ENCODE peak calls at places on chromosomes 5 and 9, in five cellular contexts. S, M, G, O and J are unnamed samples. For H3K4me1, the result is how much of the 10 kb centered on the place peaks cover.

GRCh38 chr5:100444961-100445360 is 90.2 kb upstream of the FAM174A start:
- DNase-seq in G (no peak), O (peak), M (no peak), S (no peak), J (no peak)

GRCh38 chr9:14238518-14238917 is 75.4 kb downstream of the NFIB start:
- DNase-seq in O (peak), G (peak), M (no peak), S (no peak), J (peak)

GRCh38 chr9:124008307-124008854 is 3.2 kb upstream of the LHX2 start:
- DNase-seq in M (no peak), G (peak), O (no peak), S (no peak), J (no peak)

GRCh38 chr5:125453011-125453410 is 706.6 kb upstream of the ZNF608 start:
- DNase-seq in S (no peak), M (no peak), G (no peak), O (no peak), J (no peak)

GRCh38 chr5:33612386-33612785 is 171.6 kb downstream of the TARS1 start:
- DNase-seq in O (peak), S (no peak), G (no peak), M (no peak), J (no peak)

GRCh38 chr5:103224118-103224893 is 34.3 kb upstream of the MACIR start:
- DNase-seq in G (peak), O (peak), M (no peak), S (no peak), J (peak)

GRCh38 chr9:21576331-21577189 is 94.4 kb upstream of the IFNE start:
- DNase-seq in O (peak), G (peak), M (no peak), S (no peak), J (peak)

GRCh38 chr5:180824630-180825476 is 22.2 kb upstream of the MGAT1 start:
- DNase-seq in S (no peak), O (no peak), G (no peak), M (no peak), J (peak)

GRCh38 chr5:170747851-170748250 is 35.7 kb upstream of the GABRP start:
- DNase-seq in G (peak), S (no peak), O (no peak), M (no peak), J (peak)

GRCh38 chr9:135343733-135344522 is 135.7 kb upstream of the PPP1R26 start:
- DNase-seq in M (peak), S (peak), O (peak), G (peak), J (peak)

GRCh38 chr5:112183103-112183634 is 235.9 kb downstream of the EPB41L4A start:
- DNase-seq in G (peak), O (no peak), S (no peak), M (peak), J (no peak)

DNA sequence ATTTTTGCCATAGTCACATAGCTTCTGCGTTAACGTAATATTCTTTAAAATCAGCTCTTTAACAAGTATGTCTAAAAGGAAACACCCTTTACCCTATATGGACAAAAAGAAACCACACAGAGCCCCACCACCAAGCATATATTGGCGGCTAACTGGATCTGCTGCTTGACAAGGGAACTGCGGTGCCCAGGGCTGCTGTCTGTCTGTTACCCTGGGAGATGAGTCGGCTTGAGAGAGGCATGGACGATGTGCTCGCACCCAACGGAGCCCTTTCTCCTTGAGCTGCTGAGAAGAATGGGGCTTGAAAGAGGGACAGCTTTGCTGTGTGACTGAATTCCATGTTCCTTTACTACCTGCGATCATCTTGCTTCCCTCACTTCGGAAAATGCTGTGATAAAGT is 158.6 kb upstream of the SHB start:
- DNase-seq in M (no peak), O (peak), G (no peak), S (no peak), J (no peak)
- H3K27ac ChIP-seq in M (peak), O (no peak), G (no peak), S (no peak), J (no peak)

DNA sequence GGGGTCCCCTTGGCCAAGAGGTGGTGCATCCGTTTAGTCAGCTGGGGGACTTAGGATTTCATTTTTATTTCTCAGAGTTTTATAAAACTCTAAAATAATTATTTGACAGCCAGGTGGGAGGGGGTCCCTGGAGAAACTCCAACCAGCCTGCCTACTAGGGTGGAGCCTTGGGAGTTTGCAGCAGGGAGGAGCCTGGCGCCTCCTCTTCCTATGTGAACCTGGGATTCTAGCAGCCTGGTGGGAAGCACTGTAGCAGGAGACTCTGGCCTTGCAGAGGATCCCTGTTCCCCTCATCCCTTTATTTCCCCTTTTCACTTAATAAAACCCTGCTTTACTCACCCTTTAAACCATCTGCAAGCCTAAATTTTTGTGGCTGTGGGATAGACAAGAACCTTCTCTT is 50.8 kb downstream of the FXN start:
- DNase-seq in M (no peak), S (no peak), O (no peak), G (peak), J (no peak)
- H3K4me3 ChIP-seq in M (no peak), S (no peak), O (no peak), G (no peak), J (no peak)

GRCh38 chr9:136543830-136544548 is 1.9 kb downstream of the NOTCH1 start:
- DNase-seq in G (no peak), S (no peak), M (peak), O (no peak), J (peak)

GRCh38 chr9:136545966-136546696 is at the start of gene NOTCH1:
- DNase-seq in S (peak), O (peak), M (peak), G (peak), J (peak)

GRCh38 chr9:136545065-136545965 is 533 bp downstream of the NOTCH1 start:
- DNase-seq in S (no peak), G (no peak), M (no peak), O (no peak), J (no peak)

GRCh38 chr9:136543280-136543679 is 2.6 kb downstream of the NOTCH1 start:
- DNase-seq in S (no peak), O (no peak), G (no peak), M (no peak), J (no peak)

DNA sequence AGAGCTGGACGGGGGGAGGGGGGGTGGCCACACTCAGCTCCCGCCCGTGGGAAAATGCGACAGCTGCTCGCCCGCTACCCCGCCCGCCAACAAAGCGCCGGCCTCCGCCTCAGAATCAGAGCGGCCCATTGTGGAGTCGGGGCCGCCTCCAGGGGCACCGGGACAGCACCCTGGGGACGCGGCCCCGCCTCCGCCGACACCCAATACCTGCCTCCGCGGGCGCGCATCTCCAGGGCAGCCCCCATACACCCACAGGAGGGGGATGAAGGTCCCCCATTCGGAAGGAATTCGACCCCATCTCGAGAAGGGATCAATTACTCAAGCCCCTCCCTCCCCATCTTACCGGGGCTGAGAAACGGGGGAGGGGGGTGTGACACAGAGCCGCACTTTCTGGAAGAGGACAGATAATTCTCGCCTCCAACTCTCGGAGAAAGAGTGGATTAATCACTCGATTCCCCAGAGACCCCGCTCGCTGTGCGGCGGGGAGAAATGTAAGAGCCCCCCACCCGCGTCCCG is 1.2 kb downstream of the NOTCH1 start:
- DNase-seq in O (no peak), G (no peak), M (peak), S (peak), J (peak)
- H3K4me1 ChIP-seq in O (under half), G (under half), M (under half), S (under half), J (half or more)

GRCh38 chr9:106286249-106286648 is 576.7 kb upstream of the ZNF462 start:
- DNase-seq in M (no peak), G (peak), O (no peak), S (no peak), J (no peak)

GRCh38 chr9:106284300-106284699 is 578.7 kb upstream of the ZNF462 start:
- DNase-seq in S (no peak), M (no peak), G (peak), O (no peak), J (no peak)

GRCh38 chr9:106288689-106289088 is 574.3 kb upstream of the ZNF462 start:
- DNase-seq in M (no peak), G (no peak), O (no peak), S (no peak), J (no peak)

GRCh38 chr9:106287108-106287631 is 575.8 kb upstream of the ZNF462 start:
- DNase-seq in M (no peak), O (no peak), G (no peak), S (peak), J (no peak)
- H3K27ac ChIP-seq in M (no peak), O (no peak), G (no peak), S (no peak), J (no peak)

DNA sequence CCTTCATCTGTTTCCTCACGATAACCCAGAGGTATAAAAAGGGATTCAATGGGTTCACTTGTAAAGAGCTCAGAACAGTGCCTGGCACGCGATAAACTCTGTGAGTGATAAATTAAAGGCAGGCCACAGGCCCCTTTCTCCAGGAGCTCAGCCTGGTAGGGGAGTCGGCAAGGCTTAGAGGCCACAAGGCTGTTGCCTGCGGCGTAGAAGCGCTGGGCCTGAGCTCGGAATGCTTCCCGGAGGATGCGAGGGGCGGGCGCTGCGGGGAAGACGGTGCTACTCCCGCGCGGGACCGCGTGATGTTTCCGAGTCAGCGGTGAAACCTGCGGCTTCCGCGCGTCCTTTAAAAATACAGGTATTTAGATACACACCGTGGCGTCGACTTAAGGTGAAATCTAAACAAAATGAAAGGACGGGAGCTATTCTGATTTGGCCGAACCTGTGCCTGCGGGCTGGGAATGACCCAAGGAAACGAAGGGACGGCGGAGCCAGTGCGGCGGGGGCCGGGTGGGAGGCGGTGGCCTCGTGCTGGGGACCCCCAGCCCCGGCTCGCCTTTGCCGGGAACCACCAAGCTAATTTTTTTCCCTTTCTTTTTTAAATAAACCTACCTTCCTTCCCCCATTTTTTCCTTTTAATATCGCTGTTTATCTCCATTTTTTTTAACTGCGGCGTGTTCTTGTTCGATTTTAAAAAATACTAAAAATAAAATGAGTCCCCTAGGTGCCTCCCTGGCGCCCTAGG is 6.2 kb downstream of the NKX2-5 start:
- DNase-seq in O (no peak), M (no peak), G (peak), S (no peak), J (no peak)
- H3K4me3 ChIP-seq in O (no peak), M (no peak), G (no peak), S (peak), J (no peak)

DNA sequence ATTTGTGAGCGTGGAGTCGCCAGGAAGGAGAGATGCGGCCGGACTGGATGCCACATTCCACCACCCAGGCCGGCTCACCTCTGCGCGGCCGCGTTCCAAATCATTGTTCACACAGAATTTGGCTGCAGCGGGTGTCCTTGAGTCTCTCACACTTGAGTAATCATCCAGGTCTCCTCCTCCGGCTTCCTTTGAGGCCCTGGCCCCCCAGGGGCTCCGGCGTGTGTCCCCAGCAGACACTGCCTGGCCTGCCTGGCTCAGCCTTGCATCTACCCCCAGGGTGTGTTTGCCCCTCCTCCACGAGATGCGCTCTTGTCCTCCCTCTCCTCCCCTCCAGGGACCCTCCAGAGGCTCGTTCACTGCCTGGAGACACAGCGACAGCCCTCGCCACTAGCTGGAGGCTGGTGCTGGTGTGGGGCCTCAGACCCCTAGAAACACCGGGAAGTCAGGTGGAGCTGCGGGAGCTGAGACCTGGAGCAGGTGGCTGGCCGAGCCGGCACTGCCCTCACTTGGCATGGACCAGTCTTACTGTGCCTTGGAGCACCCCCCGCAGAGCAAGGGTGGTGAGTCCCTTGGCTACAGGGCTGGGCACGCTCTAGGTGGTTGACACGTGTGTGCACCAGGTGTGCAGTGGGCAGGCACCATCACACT is 7.0 kb upstream of the SLC9A3 start:
- DNase-seq in S (no peak), O (no peak), M (no peak), G (peak), J (no peak)
- H3K4me1 ChIP-seq in S (under half), O (under half), M (under half), G (under half), J (under half)

GRCh38 chr5:52995095-52995494 is 5.9 kb downstream of the ITGA2 start:
- DNase-seq in M (no peak), S (no peak), O (no peak), G (no peak), J (no peak)

GRCh38 chr5:52990531-52990925 is 1.4 kb downstream of the ITGA2 start:
- DNase-seq in G (no peak), O (no peak), M (no peak), S (no peak), J (no peak)

GRCh38 chr5:52995914-52996313 is 6.8 kb downstream of the ITGA2 start:
- DNase-seq in G (no peak), S (no peak), M (no peak), O (no peak), J (no peak)

GRCh38 chr5:52994266-52994665 is 5.1 kb downstream of the ITGA2 start:
- DNase-seq in O (peak), M (no peak), S (no peak), G (no peak), J (no peak)

GRCh38 chr5:52993367-52993766 is 4.2 kb downstream of the ITGA2 start:
- DNase-seq in G (no peak), O (no peak), S (no peak), M (no peak), J (no peak)
- H3K27ac ChIP-seq in G (no peak), O (no peak), S (no peak), M (no peak), J (no peak)